ENCODE peak calls at places on chromosomes 7 and 10, in four cellular contexts. W is tibial artery, E is M059J, L is epithelial cell of esophagus. H is an unnamed sample.

GRCh38 chr10:27450225-27450624 is 53.9 kb upstream of the RAB18 start:
- DNase-seq in W (no peak), E (no peak), L (no peak), H (no peak)

GRCh38 chr7:107622429-107622828 is 38.2 kb upstream of the SLC26A4 start:
- DNase-seq in W (no peak), E (peak; percentile 84), L (peak; percentile 74), H (no peak)

GRCh38 chr7:130142654-130143333 is 62.4 kb downstream of the TMEM209 start:
- DNase-seq in W (no peak), E (no peak), L (no peak), H (no peak)

GRCh38 chr10:11345224-11346054 is 266.0 kb downstream of the USP6NL start:
- DNase-seq in W (no peak), E (peak; percentile 4), L (peak; percentile 87), H (no peak)

GRCh38 chr7:148379693-148380092 is 210.9 kb upstream of the C7orf33 start:
- DNase-seq in W (no peak), E (no peak), L (no peak), H (no peak)

GRCh38 chr7:73602721-73603651 is 21.3 kb downstream of the MLXIPL start:
- DNase-seq in W (no peak), E (peak; percentile 36), L (peak; percentile 36), H (no peak)

GRCh38 chr7:1500064-1500807 is 4.0 kb downstream of the INTS1 start:
- DNase-seq in W (no peak), E (no peak), L (no peak), H (no peak)

GRCh38 chr7:80611779-80612178 is 26.7 kb upstream of the CD36 start:
- DNase-seq in W (no peak), E (peak; percentile 86), L (peak; percentile 5), H (no peak)

GRCh38 chr10:113709221-113709838 is 29.6 kb downstream of the CASP7 start:
- DNase-seq in W (no peak), E (peak; percentile 89), L (peak; percentile 16), H (no peak)

GRCh38 chr10:92574545-92575377 is 868 bp upstream of the IDE start:
- DNase-seq in W (no peak), E (no peak), L (peak; percentile 39), H (no peak)

GRCh38 chr7:94420321-94420720 is 25.6 kb downstream of the COL1A2 start:
- DNase-seq in W (no peak), E (no peak), L (no peak), H (no peak)

GRCh38 chr7:23012797-23013714 is 874 bp downstream of the HYCC1 start:
- DNase-seq in W (peak; percentile 31), E (peak; percentile 55), L (peak; percentile 39), H (no peak)

GRCh38 chr7:32761451-32762320 is 129.9 kb downstream of the KBTBD2 start:
- DNase-seq in W (no peak), E (no peak), L (no peak), H (no peak)

GRCh38 chr7:16889305-16889704 is 7.5 kb upstream of the AGR3 start:
- DNase-seq in W (no peak), E (no peak), L (no peak), H (no peak)

GRCh38 chr7:48299580-48300169 is 128.4 kb downstream of the ABCA13 start:
- DNase-seq in W (peak; percentile 36), E (peak; percentile 75), L (peak; percentile 85), H (no peak)

GRCh38 chr7:48192996-48193395 is 21.7 kb downstream of the ABCA13 start:
- DNase-seq in W (no peak), E (no peak), L (no peak), H (no peak)

GRCh38 chr7:45978731-45979211 is 57.7 kb upstream of the IGFBP3 start:
- DNase-seq in W (no peak), E (peak; percentile 55), L (peak; percentile 12), H (no peak)

GRCh38 chr10:4546500-4546899 is 279.5 kb upstream of the AKR1E2 start:
- DNase-seq in W (no peak), E (peak; percentile 41), L (peak; percentile 49), H (no peak)

GRCh38 chr10:30558411-30558810 is 71.1 kb downstream of the LYZL2 start:
- DNase-seq in W (no peak), E (no peak), L (no peak), H (no peak)

GRCh38 chr10:69345402-69345801 is 67.1 kb downstream of the HK1 start:
- DNase-seq in W (no peak), E (no peak), L (no peak), H (no peak)

GRCh38 chr7:88243345-88243909 is 23.6 kb upstream of the SRI start:
- DNase-seq in W (no peak), E (peak; percentile 59), L (peak; percentile 73), H (no peak)

GRCh38 chr10:660413-660979 is 29.0 kb downstream of the DIP2C start:
- DNase-seq in W (no peak), E (no peak), L (no peak), H (no peak)

GRCh38 chr10:17368708-17369272 is 85.6 kb downstream of the ST8SIA6 start:
- DNase-seq in W (no peak), E (no peak), L (peak; percentile 86), H (no peak)

GRCh38 chr7:144144426-144144825 is 21.4 kb downstream of the OR2A14 start:
- DNase-seq in W (no peak), E (no peak), L (no peak), H (no peak)

GRCh38 chr10:129761573-129761972 is 202.5 kb downstream of the EBF3 start:
- DNase-seq in W (no peak), E (no peak), L (no peak), H (no peak)

GRCh38 chr10:79409038-79410035 is 36.1 kb downstream of the ZCCHC24 start:
- DNase-seq in W (no peak), E (no peak), L (no peak), H (no peak)

GRCh38 chr10:34124522-34125035 is 690.5 kb downstream of the PARD3 start:
- DNase-seq in W (no peak), E (peak; percentile 91), L (peak; percentile 54), H (no peak)

GRCh38 chr7:4837041-4837813 is 24.6 kb downstream of the PAPOLB start:
- DNase-seq in W (no peak), E (no peak), L (no peak), H (no peak)

GRCh38 chr7:102426268-102427031 is 6.9 kb upstream of the ORAI2 start:
- DNase-seq in W (no peak), E (no peak), L (no peak), H (no peak)

GRCh38 chr10:87733081-87733480 is 73.4 kb downstream of the PAPSS2 start:
- DNase-seq in W (no peak), E (no peak), L (no peak), H (no peak)

GRCh38 chr10:77637986-77638765 is 568 bp upstream of the KCNMA1 start:
- DNase-seq in W (no peak), E (peak; percentile 42), L (peak; percentile 55), H (no peak)

GRCh38 chr10:60172363-60172990 is 217.2 kb downstream of the ANK3 start:
- DNase-seq in W (no peak), E (no peak), L (peak; percentile 92), H (no peak)

GRCh38 chr7:156673454-156673853 is 32.9 kb downstream of the RNF32 start:
- DNase-seq in W (no peak), E (no peak), L (no peak), H (no peak)

GRCh38 chr10:46247808-46248569 is 38.8 kb upstream of the ANTXRL start:
- DNase-seq in W (no peak), E (no peak), L (no peak), H (peak; percentile 57)

GRCh38 chr7:130793855-130794618 is 60.0 kb upstream of the KLF14 start:
- DNase-seq in W (no peak), E (peak; percentile 56), L (peak; percentile 26), H (no peak)

H was measured in right atrium auricular region.